ENCODE peak calls at places on chromosomes 12 and 14, in eight cellular contexts. G is lung, L is left lung, R is astrocyte of the cerebellum, E is coronary artery, N is B cell, D is H9, J is A549. W is an unnamed sample.

GRCh38 chr14:99749763-99750715 is 43.2 kb upstream of the EML1 start:
- DNase-seq in J (no peak), N (no peak), R (no peak), G (no peak), L (no peak), D (no peak), E (no peak), W (no peak)

GRCh38 chr14:22478670-22479069 is 110.4 kb downstream of the DAD1 start:
- DNase-seq in D (no peak), L (no peak), J (no peak), G (no peak), R (no peak), N (no peak), E (no peak), W (no peak)

GRCh38 chr12:85559534-85559933 is 276.7 kb downstream of the RASSF9 start:
- DNase-seq in R (no peak), D (no peak), L (no peak), G (no peak), N (no peak), E (no peak), J (no peak), W (no peak)

GRCh38 chr12:116121453-116121871 is 156.0 kb downstream of the MED13L start:
- DNase-seq in N (no peak), J (no peak), G (no peak), R (no peak), E (no peak), L (no peak), D (no peak), W (no peak)

GRCh38 chr14:34650786-34651584 is 21.0 kb upstream of the SNX6 start:
- DNase-seq in R (peak), N (no peak), E (no peak), G (no peak), D (no peak), J (peak), L (no peak), W (peak)

GRCh38 chr14:85061256-85061655 is 468.7 kb upstream of the FLRT2 start:
- DNase-seq in L (no peak), N (no peak), G (no peak), R (no peak), D (no peak), J (no peak), E (no peak), W (no peak)

GRCh38 chr14:32950584-32950983 is 11.9 kb downstream of the NPAS3 start:
- DNase-seq in J (no peak), N (no peak), R (peak), D (no peak), L (no peak), G (no peak), E (no peak), W (no peak)

GRCh38 chr14:34111505-34111904 is 160.6 kb upstream of the EGLN3 start:
- DNase-seq in N (no peak), D (no peak), R (no peak), J (no peak), G (no peak), L (no peak), E (no peak), W (no peak)

GRCh38 chr12:119869720-119870119 is 7.4 kb downstream of the CIT start:
- DNase-seq in J (peak), D (no peak), G (no peak), E (no peak), R (peak), N (no peak), L (no peak), W (peak)

GRCh38 chr12:94725375-94726168 is 75.2 kb upstream of the TMCC3 start:
- DNase-seq in D (peak), N (no peak), L (no peak), E (no peak), J (peak), R (peak), G (no peak), W (peak)

GRCh38 chr14:21104448-21105060 is 3.7 kb downstream of the TMEM253 start:
- DNase-seq in E (peak), J (peak), G (peak), R (peak), N (peak), L (peak), D (peak), W (peak)
- TF ChIP-seq CTCF in E (peak), J (peak), G (peak), R (peak), N (peak), L (peak), D (peak), W (peak)

GRCh38 chr14:102630405-102630804 is 38.0 kb downstream of the RCOR1 start:
- DNase-seq in D (no peak), G (no peak), R (no peak), J (no peak), L (no peak), E (no peak), N (no peak), W (no peak)

GRCh38 chr14:102625564-102626296 is 33.3 kb downstream of the RCOR1 start:
- DNase-seq in J (no peak), N (no peak), G (no peak), D (no peak), R (no peak), L (no peak), E (no peak), W (no peak)

GRCh38 chr14:102629011-102629444 is 36.6 kb downstream of the RCOR1 start:
- DNase-seq in E (no peak), N (no peak), G (no peak), L (no peak), R (no peak), J (no peak), D (no peak), W (no peak)

GRCh38 chr14:102629700-102630365 is 37.4 kb downstream of the RCOR1 start:
- DNase-seq in L (no peak), E (no peak), R (peak), N (no peak), D (no peak), J (no peak), G (no peak), W (no peak)

GRCh38 chr14:102626530-102626929 is 34.1 kb downstream of the RCOR1 start:
- DNase-seq in R (no peak), N (no peak), E (no peak), D (no peak), J (no peak), G (no peak), L (no peak), W (no peak)
- TF ChIP-seq CTCF in R (no peak), N (no peak), E (no peak), D (no peak), J (no peak), G (no peak), L (no peak), W (no peak)

DNA sequence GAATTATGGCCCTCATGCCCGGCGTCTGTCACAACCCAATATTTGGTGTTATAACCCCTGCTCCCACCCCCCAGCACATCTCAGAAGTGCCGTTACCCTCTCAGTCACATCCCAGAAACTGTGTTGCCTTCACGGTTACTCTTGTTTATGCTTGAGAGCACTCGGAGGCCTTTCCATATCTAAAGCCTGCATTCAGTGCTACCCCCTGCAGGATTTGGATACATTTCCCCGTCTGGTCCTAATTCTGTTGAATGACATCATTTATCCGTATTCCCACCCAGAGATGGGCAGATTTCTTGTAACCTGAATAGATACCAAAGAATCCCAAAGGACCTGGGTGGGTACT is 19.1 kb upstream of the FOS start:
- DNase-seq in L (no peak), G (no peak), E (no peak), R (peak), D (no peak), J (peak), N (no peak), W (peak)
- TF ChIP-seq CTCF in L (no peak), G (no peak), E (no peak), R (no peak), D (peak), J (no peak), N (no peak), W (peak)

GRCh38 chr14:76998777-76999366 is 29.6 kb downstream of the IRF2BPL start:
- DNase-seq in E (no peak), R (no peak), G (no peak), J (no peak), N (no peak), L (no peak), D (no peak), W (no peak)
- TF ChIP-seq CTCF in E (no peak), R (no peak), G (no peak), J (no peak), N (no peak), L (no peak), D (no peak), W (no peak)

GRCh38 chr12:5567021-5567744 is 135.3 kb downstream of the NTF3 start:
- DNase-seq in G (no peak), N (no peak), L (no peak), R (no peak), E (no peak), D (peak), J (no peak), W (no peak)

GRCh38 chr12:5568325-5568981 is 136.5 kb downstream of the NTF3 start:
- DNase-seq in J (no peak), N (no peak), E (no peak), G (no peak), L (no peak), R (no peak), D (no peak), W (no peak)

GRCh38 chr12:5561843-5562242 is 129.9 kb downstream of the NTF3 start:
- DNase-seq in E (no peak), D (no peak), G (no peak), N (no peak), J (no peak), L (no peak), R (no peak), W (no peak)

GRCh38 chr12:5562581-5562980 is 130.7 kb downstream of the NTF3 start:
- DNase-seq in E (no peak), L (no peak), D (no peak), G (no peak), R (no peak), N (no peak), J (no peak), W (no peak)

DNA sequence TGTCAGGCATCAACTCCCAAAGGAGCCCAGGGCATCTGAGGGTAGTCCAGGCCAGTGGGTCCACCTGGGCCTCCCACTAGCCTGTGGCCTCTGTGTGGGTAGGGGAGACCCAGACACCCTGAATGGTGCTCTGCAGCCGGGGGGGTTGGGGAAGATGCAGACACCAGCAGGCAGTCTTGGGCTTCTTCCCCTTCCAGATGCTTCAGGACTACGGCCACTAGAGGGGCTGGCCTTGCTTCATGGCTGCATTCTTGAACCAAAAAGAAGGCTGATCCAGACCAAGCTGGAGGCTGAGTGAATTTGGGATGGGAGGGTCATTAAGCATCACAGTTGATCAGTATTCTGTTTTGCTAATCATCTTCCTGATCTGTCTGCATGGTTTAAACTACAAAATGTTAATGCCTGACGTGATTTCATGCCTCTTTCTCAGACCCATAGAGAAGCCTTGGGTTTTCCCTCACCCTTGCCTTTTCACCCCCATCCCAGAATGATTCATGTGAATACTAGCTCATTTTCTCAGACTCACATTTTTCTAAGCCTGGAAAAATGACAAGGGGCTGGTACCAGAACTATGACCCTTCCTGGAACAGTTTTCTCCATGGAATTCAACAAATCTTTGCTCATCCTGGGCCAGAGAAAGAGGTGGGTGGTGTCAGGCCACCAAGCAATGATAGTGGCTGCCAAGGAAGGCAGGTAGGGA is 134.2 kb downstream of the NTF3 start:
- DNase-seq in R (no peak), E (no peak), L (no peak), D (peak), N (no peak), J (no peak), G (no peak), W (peak)
- TF ChIP-seq CTCF in R (no peak), E (no peak), L (no peak), D (no peak), N (no peak), J (no peak), G (no peak), W (peak)

GRCh38 chr12:45215419-45216296 is at the start of gene ANO6:
- DNase-seq in J (peak), N (peak), R (peak), G (peak), E (peak), L (peak), D (peak), W (peak)
- TF ChIP-seq CTCF in J (peak), N (no peak), R (peak), G (peak), E (no peak), L (peak), D (no peak), W (peak)

GRCh38 chr12:12503384-12504078 is 59.1 kb downstream of the DUSP16 start:
- DNase-seq in E (no peak), L (no peak), J (no peak), G (no peak), N (no peak), D (peak), R (no peak), W (no peak)
- TF ChIP-seq CTCF in E (no peak), L (no peak), J (no peak), G (no peak), N (no peak), D (peak), R (no peak), W (no peak)

GRCh38 chr12:45182511-45182910 is 33.4 kb upstream of the ANO6 start:
- DNase-seq in L (no peak), G (no peak), N (no peak), D (no peak), J (no peak), E (no peak), R (peak), W (no peak)

GRCh38 chr12:45184145-45184958 is 31.5 kb upstream of the ANO6 start:
- DNase-seq in R (no peak), N (no peak), G (no peak), D (no peak), L (no peak), E (no peak), J (no peak), W (no peak)

GRCh38 chr12:45178771-45179170 is 37.1 kb upstream of the ANO6 start:
- DNase-seq in L (no peak), J (no peak), N (no peak), D (no peak), E (no peak), G (no peak), R (no peak), W (no peak)

GRCh38 chr12:45186762-45187161 is 29.1 kb upstream of the ANO6 start:
- DNase-seq in L (no peak), N (no peak), E (no peak), G (no peak), J (no peak), R (no peak), D (no peak), W (no peak)

GRCh38 chr12:45183263-45183662 is 32.6 kb upstream of the ANO6 start:
- DNase-seq in N (no peak), G (no peak), E (no peak), L (no peak), D (no peak), R (no peak), J (peak), W (peak)
- TF ChIP-seq CTCF in N (no peak), G (no peak), E (peak), L (peak), D (peak), R (peak), J (peak), W (peak)

GRCh38 chr12:90100619-90101018 is 392.0 kb upstream of the ATP2B1 start:
- DNase-seq in G (no peak), J (no peak), L (no peak), E (no peak), D (no peak), R (no peak), N (no peak), W (no peak)

GRCh38 chr12:90098132-90098779 is 389.6 kb upstream of the ATP2B1 start:
- DNase-seq in E (no peak), G (no peak), N (no peak), L (no peak), J (no peak), R (peak), D (no peak), W (no peak)

GRCh38 chr12:90099288-90099687 is 390.6 kb upstream of the ATP2B1 start:
- DNase-seq in N (no peak), R (no peak), L (no peak), D (no peak), J (no peak), E (no peak), G (no peak), W (peak)

GRCh38 chr12:90106568-90106967 is 397.9 kb upstream of the ATP2B1 start:
- DNase-seq in N (no peak), L (no peak), J (no peak), R (no peak), G (no peak), E (no peak), D (no peak), W (no peak)

GRCh38 chr12:90102957-90103652 is 394.5 kb upstream of the ATP2B1 start:
- DNase-seq in D (no peak), J (peak), R (peak), N (peak), G (no peak), E (no peak), L (no peak), W (peak)
- TF ChIP-seq CTCF in D (peak), J (peak), R (peak), N (peak), G (peak), E (no peak), L (peak), W (peak)

GRCh38 chr12:31362115-31362758 is 36.3 kb upstream of the SINHCAF start:
- DNase-seq in D (peak), E (no peak), R (peak), L (no peak), N (no peak), G (no peak), J (no peak), W (no peak)
- TF ChIP-seq CTCF in D (no peak), E (no peak), R (peak), L (no peak), N (no peak), G (no peak), J (no peak), W (no peak)